ENCODE peak calls at places on chromosomes 13 and 19, in eight cellular contexts. H is breast epithelium, J is kidney epithelial cell, O is thoracic aorta, E is foreskin keratinocyte, G is glutamatergic neuron, R is GM13977, S is cardiac fibroblast. L is an unnamed sample.

GRCh38 chr13:74886496-74886895 is 595.5 kb downstream of the TBC1D4 start:
- DNase-seq in H (no peak), J (no peak), O (no peak), E (no peak), G (no peak), R (no peak), S (peak), L (no peak)

GRCh38 chr13:44816701-44817684 is 172.3 kb downstream of the NUFIP1 start:
- DNase-seq in H (no peak), J (no peak), O (no peak), E (peak), G (no peak), R (no peak), S (peak), L (no peak)

GRCh38 chr13:50691682-50692263 is 151.7 kb downstream of the DLEU7 start:
- DNase-seq in H (no peak), J (no peak), O (no peak), E (no peak), G (no peak), R (no peak), S (peak), L (no peak)

GRCh38 chr13:98174995-98175394 is 2.1 kb downstream of the RNF113B start:
- DNase-seq in H (no peak), J (no peak), O (no peak), E (no peak), G (no peak), R (no peak), S (peak), L (no peak)

GRCh38 chr13:75541287-75541686 is 3.6 kb upstream of the COMMD6 start:
- DNase-seq in H (no peak), J (no peak), O (no peak), E (no peak), G (no peak), R (no peak), S (peak), L (no peak)

GRCh38 chr19:30214651-30215051 is 157.5 kb upstream of the ZNF536 start:
- DNase-seq in H (no peak), J (no peak), O (no peak), E (no peak), G (no peak), R (peak), S (no peak), L (no peak)

GRCh38 chr13:41179593-41180250 is 14.6 kb downstream of the KBTBD7 start:
- DNase-seq in H (no peak), J (no peak), O (no peak), E (peak), G (no peak), R (no peak), S (peak), L (no peak)

GRCh38 chr13:75425216-75426009 is 56.6 kb downstream of the TBC1D4 start:
- DNase-seq in H (no peak), J (no peak), O (no peak), E (no peak), G (no peak), R (no peak), S (no peak), L (no peak)

GRCh38 chr19:17511724-17512573 is 500 bp downstream of the PGLS start:
- DNase-seq in H (peak), J (peak), O (peak), E (peak), G (peak), R (peak), S (peak), L (peak)

GRCh38 chr13:84946144-84946543 is 853.1 kb downstream of the SLITRK6 start:
- DNase-seq in H (no peak), J (no peak), O (no peak), E (peak), G (no peak), R (no peak), S (no peak), L (no peak)

GRCh38 chr19:55276720-55277430 is 3.0 kb downstream of the HSPBP1 start:
- DNase-seq in H (no peak), J (no peak), O (no peak), E (no peak), G (no peak), R (no peak), S (no peak), L (no peak)

GRCh38 chr13:39952244-39953233 is 297.1 kb downstream of the COG6 start:
- DNase-seq in H (no peak), J (no peak), O (no peak), E (no peak), G (no peak), R (no peak), S (peak), L (no peak)

GRCh38 chr13:44106231-44107152 is 226.8 kb downstream of the LACC1 start:
- DNase-seq in H (no peak), J (no peak), O (no peak), E (no peak), G (no peak), R (no peak), S (no peak), L (no peak)

GRCh38 chr19:45663800-45664199 is 4.2 kb upstream of the GIPR start:
- DNase-seq in H (no peak), J (no peak), O (no peak), E (no peak), G (no peak), R (no peak), S (no peak), L (no peak)

GRCh38 chr13:110630566-110631119 is 15.3 kb downstream of the NAXD start:
- DNase-seq in H (no peak), J (no peak), O (no peak), E (no peak), G (no peak), R (no peak), S (no peak), L (no peak)

GRCh38 chr19:46849610-46850009 is 1.0 kb downstream of the AP2S1 start:
- DNase-seq in H (no peak), J (no peak), O (no peak), E (no peak), G (no peak), R (no peak), S (no peak), L (no peak)

GRCh38 chr13:80115616-80116015 is 225.3 kb downstream of the SPRY2 start:
- DNase-seq in H (no peak), J (no peak), O (no peak), E (no peak), G (no peak), R (no peak), S (no peak), L (no peak)

GRCh38 chr19:12884926-12885748 is 1.9 kb downstream of the KLF1 start:
- DNase-seq in H (peak), J (no peak), O (no peak), E (peak), G (peak), R (peak), S (peak), L (no peak)

GRCh38 chr19:58010507-58010906 is 7.9 kb upstream of the ZNF606 start:
- DNase-seq in H (no peak), J (no peak), O (no peak), E (no peak), G (no peak), R (no peak), S (no peak), L (no peak)

GRCh38 chr19:58009301-58009665 is 6.7 kb upstream of the ZNF606 start:
- DNase-seq in H (no peak), J (no peak), O (no peak), E (no peak), G (no peak), R (no peak), S (no peak), L (no peak)

GRCh38 chr19:58009666-58010301 is 7.2 kb upstream of the ZNF606 start:
- DNase-seq in H (peak), J (peak), O (peak), E (peak), G (peak), R (peak), S (peak), L (peak)

GRCh38 chr19:58003153-58003828 is 671 bp upstream of the ZNF606 start:
- DNase-seq in H (no peak), J (no peak), O (no peak), E (no peak), G (no peak), R (no peak), S (peak), L (no peak)

GRCh38 chr19:58007285-58007684 is 4.7 kb upstream of the ZNF606 start:
- DNase-seq in H (no peak), J (no peak), O (no peak), E (no peak), G (no peak), R (no peak), S (no peak), L (no peak)
- TF ChIP-seq CTCF in H (no peak), J (no peak), O (no peak), E (peak), G (no peak), R (no peak), S (peak), L (peak)

GRCh38 chr13:103510007-103510406 is 443.8 kb upstream of the SLC10A2 start:
- DNase-seq in H (no peak), J (no peak), O (no peak), E (no peak), G (peak), R (no peak), S (no peak), L (no peak)
- TF ChIP-seq CTCF in H (no peak), J (peak), O (peak), E (no peak), G (peak), R (no peak), S (no peak), L (no peak)

GRCh38 chr13:27338816-27339215 is 68.2 kb downstream of the RASL11A start:
- DNase-seq in H (no peak), J (no peak), O (no peak), E (no peak), G (peak), R (no peak), S (no peak), L (no peak)
- TF ChIP-seq CTCF in H (no peak), J (peak), O (no peak), E (no peak), G (no peak), R (peak), S (peak), L (no peak)

DNA sequence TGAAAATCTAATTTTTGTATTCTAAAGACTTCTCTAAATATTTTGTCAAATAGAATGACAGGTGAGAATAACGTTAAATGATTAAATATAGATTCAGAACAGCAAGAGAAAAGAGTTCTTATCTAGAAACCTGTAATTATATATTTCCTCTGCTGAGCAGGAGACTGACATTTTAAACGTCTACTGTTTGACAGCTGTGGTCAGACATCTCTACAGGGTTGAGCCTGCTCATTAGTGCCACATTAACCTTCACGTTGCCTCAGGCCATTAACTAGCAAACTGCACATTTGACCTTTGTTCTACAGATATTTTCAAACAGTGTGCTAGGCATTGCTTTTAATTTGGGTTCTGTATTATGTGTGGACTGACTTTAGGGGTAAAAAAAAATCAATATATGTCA is 347.5 kb downstream of the GPC5 start:
- DNase-seq in H (no peak), J (no peak), O (no peak), E (no peak), G (no peak), R (no peak), S (no peak), L (no peak)
- TF ChIP-seq CTCF in H (no peak), J (no peak), O (no peak), E (no peak), G (no peak), R (no peak), S (no peak), L (no peak)

GRCh38 chr13:72290962-72291681 is 424.1 kb upstream of the DACH1 start:
- DNase-seq in H (no peak), J (peak), O (no peak), E (peak), G (no peak), R (no peak), S (peak), L (no peak)
- TF ChIP-seq CTCF in H (no peak), J (no peak), O (no peak), E (peak), G (no peak), R (no peak), S (no peak), L (no peak)

GRCh38 chr19:49689133-49690072 is at the start of gene ADM5:
- DNase-seq in H (peak), J (no peak), O (no peak), E (no peak), G (peak), R (peak), S (no peak), L (peak)
- TF ChIP-seq CTCF in H (no peak), J (peak), O (no peak), E (peak), G (peak), R (peak), S (peak), L (peak)

DNA sequence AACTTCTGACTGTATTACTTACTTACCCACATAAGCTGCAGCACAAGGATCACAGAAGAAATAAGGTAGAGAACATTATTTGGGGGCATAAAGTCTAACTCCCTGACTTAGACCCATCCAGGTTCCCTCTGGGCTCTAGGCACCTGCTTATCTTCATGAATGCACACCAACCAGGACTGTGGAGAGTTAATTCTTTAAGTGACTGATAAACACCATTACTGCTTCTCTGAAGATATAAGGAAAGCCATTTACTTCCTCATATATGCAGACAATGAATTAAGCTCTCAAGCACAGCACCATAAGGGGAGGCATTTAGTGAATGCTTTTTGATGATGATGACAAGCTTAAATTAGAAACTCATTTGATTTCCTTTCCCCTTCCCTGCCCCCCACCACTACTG is 22.5 kb downstream of the OBI1 start:
- DNase-seq in H (no peak), J (no peak), O (no peak), E (no peak), G (no peak), R (no peak), S (no peak), L (no peak)
- TF ChIP-seq CTCF in H (no peak), J (no peak), O (no peak), E (no peak), G (no peak), R (no peak), S (no peak), L (no peak)

GRCh38 chr13:48573213-48573612 is 40.3 kb upstream of the RCBTB2 start:
- DNase-seq in H (no peak), J (no peak), O (no peak), E (no peak), G (no peak), R (no peak), S (peak), L (no peak)
- TF ChIP-seq CTCF in H (no peak), J (no peak), O (no peak), E (no peak), G (no peak), R (no peak), S (no peak), L (no peak)

DNA sequence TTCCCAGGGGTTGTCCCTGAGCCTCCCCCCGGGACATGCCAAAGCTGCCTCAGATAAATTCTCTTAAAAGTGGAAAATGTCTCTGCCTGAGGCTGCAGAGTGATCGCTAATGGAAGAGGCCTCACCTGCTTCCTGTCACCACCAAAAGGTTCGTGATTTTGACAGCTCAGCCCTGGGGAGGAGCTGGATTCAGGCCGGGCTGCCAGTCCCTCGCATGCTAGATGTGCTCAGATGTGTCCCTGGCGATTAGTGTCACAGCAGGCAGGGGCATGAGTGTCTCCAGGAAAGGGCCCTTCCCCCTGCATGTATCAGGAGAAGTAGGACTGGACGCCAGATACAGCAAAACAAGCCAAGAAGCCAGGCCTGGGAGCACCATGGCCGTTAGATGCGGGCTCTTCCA is 626.5 kb downstream of the UQCRFS1 start:
- DNase-seq in H (no peak), J (no peak), O (no peak), E (no peak), G (peak), R (no peak), S (no peak), L (no peak)
- TF ChIP-seq CTCF in H (no peak), J (no peak), O (no peak), E (no peak), G (no peak), R (no peak), S (no peak), L (no peak)